ENCODE peak calls at places on chromosome 17, in six cellular contexts. W is neuronal stem cell, H is H9, F is H1, N is mesenchymal stem cell, E is IMR-90. R is an unnamed sample. For H3K4me1, the result is how much of the 10 kb centered on the place peaks cover.

GRCh38 chr17:35969558-35970442 is 11.5 kb downstream of the CCL16 start:
- DNase-seq in N (peak), E (peak), W (peak), H (peak), F (peak), R (peak)

GRCh38 chr17:45244725-45245656 is 16.9 kb downstream of the SPATA32 start:
- DNase-seq in N (no peak), E (no peak), W (no peak), H (no peak), F (no peak), R (no peak)

GRCh38 chr17:15384142-15384803 is 42.9 kb upstream of the TEKT3 start:
- DNase-seq in H (no peak), F (no peak), E (peak), N (peak), W (no peak), R (no peak)

GRCh38 chr17:6568186-6568758 is 11.9 kb upstream of the PITPNM3 start:
- DNase-seq in W (no peak), E (no peak), F (peak), N (no peak), H (no peak), R (no peak)

GRCh38 chr17:40457369-40457768 is 14.1 kb downstream of the IGFBP4 start:
- DNase-seq in W (no peak), E (no peak), H (no peak), F (no peak), N (no peak), R (no peak)

GRCh38 chr17:53749178-53749577 is 73.5 kb upstream of the KIF2B start:
- DNase-seq in W (no peak), F (no peak), E (no peak), N (no peak), H (peak), R (no peak)

GRCh38 chr17:32909787-32910369 is 18.1 kb upstream of the TMEM98 start:
- DNase-seq in W (peak), H (peak), N (peak), E (peak), F (peak), R (peak)

GRCh38 chr17:40564195-40564882 is 933 bp downstream of the CCR7 start:
- DNase-seq in W (no peak), E (no peak), N (no peak), H (peak), F (no peak), R (no peak)

GRCh38 chr17:77424585-77425344 is 284.0 kb downstream of the SEC14L1 start:
- DNase-seq in W (no peak), F (no peak), N (peak), E (peak), H (no peak), R (no peak)

GRCh38 chr17:81332118-81332834 is 37.2 kb upstream of the SLC38A10 start:
- DNase-seq in W (no peak), F (no peak), E (no peak), N (no peak), H (no peak), R (no peak)

GRCh38 chr17:34601431-34601830 is 22.0 kb downstream of the TMEM132E start:
- DNase-seq in W (no peak), E (no peak), N (no peak), F (no peak), H (no peak), R (no peak)

GRCh38 chr17:79627184-79627765 is 16.4 kb upstream of the RBFOX3 start:
- DNase-seq in E (no peak), W (no peak), H (peak), N (no peak), F (peak), R (no peak)

GRCh38 chr17:81867123-81867951 is 3.8 kb downstream of the ARHGDIA start:
- DNase-seq in F (peak), N (peak), W (no peak), E (peak), H (peak), R (no peak)

GRCh38 chr17:57552114-57552601 is 192.9 kb downstream of the CCDC182 start:
- DNase-seq in N (peak), E (no peak), H (peak), F (peak), W (no peak), R (no peak)

GRCh38 chr17:11986939-11987329 is 10.3 kb downstream of the ZNF18 start:
- DNase-seq in W (peak), N (peak), F (no peak), H (no peak), E (peak), R (peak)

GRCh38 chr17:57130708-57131461 is 45.8 kb downstream of the AKAP1 start:
- DNase-seq in N (peak), H (peak), W (peak), F (peak), E (peak), R (peak)

GRCh38 chr17:78831688-78832540 is 8.7 kb downstream of the USP36 start:
- DNase-seq in H (no peak), W (no peak), N (no peak), E (no peak), F (no peak), R (no peak)

GRCh38 chr17:48478224-48479013 is 48.4 kb upstream of the SKAP1 start:
- DNase-seq in N (no peak), H (no peak), E (no peak), W (no peak), F (no peak), R (no peak)

GRCh38 chr17:11608396-11608795 is 10.1 kb downstream of the DNAH9 start:
- DNase-seq in W (no peak), N (no peak), F (no peak), E (no peak), H (no peak), R (no peak)

GRCh38 chr17:47207143-47208067 is 1.7 kb upstream of the MYL4 start:
- DNase-seq in F (no peak), N (no peak), W (no peak), E (no peak), H (no peak), R (no peak)

GRCh38 chr17:50117202-50118040 is 12.5 kb downstream of the SAMD14 start:
- DNase-seq in F (peak), E (peak), H (peak), N (peak), W (no peak), R (peak)

GRCh38 chr17:64073771-64074703 is 53.6 kb upstream of the ICAM2 start:
- DNase-seq in W (no peak), N (no peak), E (no peak), H (no peak), F (no peak), R (no peak)

GRCh38 chr17:5286846-5287245 is 4.8 kb downstream of the RABEP1 start:
- DNase-seq in N (no peak), F (no peak), H (peak), W (no peak), E (no peak), R (peak)

GRCh38 chr17:47797797-47798196 is 23.8 kb downstream of the OSBPL7 start:
- DNase-seq in W (no peak), E (no peak), F (no peak), H (peak), N (no peak), R (no peak)

GRCh38 chr17:56130030-56130429 is 23.2 kb upstream of the ANKFN1 start:
- DNase-seq in W (no peak), F (no peak), H (no peak), E (no peak), N (no peak), R (no peak)

GRCh38 chr17:82406131-82406671 is 11.9 kb upstream of the HEXD start:
- DNase-seq in W (no peak), H (no peak), E (no peak), F (no peak), N (no peak), R (no peak)

GRCh38 chr17:75011788-75012319 is 616 bp upstream of the MRPL58 start:
- DNase-seq in W (no peak), F (no peak), N (peak), E (peak), H (no peak), R (peak)

GRCh38 chr17:80683625-80684100 is 139.0 kb downstream of the RPTOR start:
- DNase-seq in F (no peak), E (no peak), H (no peak), W (no peak), N (no peak), R (peak)

GRCh38 chr17:538096-538973 is 176.3 kb downstream of the VPS53 start:
- DNase-seq in H (no peak), N (peak), E (peak), F (no peak), W (no peak), R (no peak)

GRCh38 chr17:76826290-76827138 is 41.7 kb upstream of the MGAT5B start:
- DNase-seq in N (no peak), H (no peak), E (no peak), W (no peak), F (no peak), R (no peak)

GRCh38 chr17:918102-918740 is 61.4 kb downstream of the NXN start:
- DNase-seq in H (no peak), F (no peak), N (no peak), E (no peak), W (no peak), R (no peak)

GRCh38 chr17:79922161-79922569 is 82.9 kb upstream of the CBX4 start:
- DNase-seq in N (no peak), E (no peak), W (no peak), F (no peak), H (no peak), R (no peak)

GRCh38 chr17:81808778-81809555 is 5.0 kb downstream of the GCGR start:
- DNase-seq in F (no peak), N (no peak), H (no peak), E (no peak), W (no peak), R (no peak)

GRCh38 chr17:34569591-34569990 is 9.8 kb upstream of the TMEM132E start:
- DNase-seq in F (no peak), N (no peak), E (no peak), W (no peak), H (no peak), R (no peak)

GRCh38 chr17:40563371-40564052 is 1.8 kb downstream of the CCR7 start:
- DNase-seq in N (no peak), W (no peak), E (no peak), H (peak), F (no peak), R (no peak)

GRCh38 chr17:8466873-8467272 is 31.2 kb downstream of the NDEL1 start:
- DNase-seq in F (no peak), H (peak), E (no peak), W (no peak), N (no peak), R (no peak)

GRCh38 chr17:58679263-58680037 is 12.4 kb downstream of the TEX14 start:
- DNase-seq in N (peak), F (no peak), H (peak), E (peak), W (no peak), R (peak)

GRCh38 chr17:43213545-43213944 is 1.9 kb downstream of the TMEM106A start:
- DNase-seq in F (no peak), E (no peak), H (no peak), N (no peak), W (no peak), R (no peak)

GRCh38 chr17:43210576-43210975 is 1.1 kb upstream of the TMEM106A start:
- DNase-seq in E (no peak), H (no peak), N (no peak), F (no peak), W (no peak), R (peak)

GRCh38 chr17:43212641-43213490 is 1.2 kb downstream of the TMEM106A start:
- DNase-seq in H (no peak), E (no peak), W (no peak), F (no peak), N (no peak), R (no peak)

GRCh38 chr17:43211123-43211479 is 574 bp upstream of the TMEM106A start:
- DNase-seq in F (no peak), W (no peak), E (no peak), H (no peak), N (no peak), R (peak)

DNA sequence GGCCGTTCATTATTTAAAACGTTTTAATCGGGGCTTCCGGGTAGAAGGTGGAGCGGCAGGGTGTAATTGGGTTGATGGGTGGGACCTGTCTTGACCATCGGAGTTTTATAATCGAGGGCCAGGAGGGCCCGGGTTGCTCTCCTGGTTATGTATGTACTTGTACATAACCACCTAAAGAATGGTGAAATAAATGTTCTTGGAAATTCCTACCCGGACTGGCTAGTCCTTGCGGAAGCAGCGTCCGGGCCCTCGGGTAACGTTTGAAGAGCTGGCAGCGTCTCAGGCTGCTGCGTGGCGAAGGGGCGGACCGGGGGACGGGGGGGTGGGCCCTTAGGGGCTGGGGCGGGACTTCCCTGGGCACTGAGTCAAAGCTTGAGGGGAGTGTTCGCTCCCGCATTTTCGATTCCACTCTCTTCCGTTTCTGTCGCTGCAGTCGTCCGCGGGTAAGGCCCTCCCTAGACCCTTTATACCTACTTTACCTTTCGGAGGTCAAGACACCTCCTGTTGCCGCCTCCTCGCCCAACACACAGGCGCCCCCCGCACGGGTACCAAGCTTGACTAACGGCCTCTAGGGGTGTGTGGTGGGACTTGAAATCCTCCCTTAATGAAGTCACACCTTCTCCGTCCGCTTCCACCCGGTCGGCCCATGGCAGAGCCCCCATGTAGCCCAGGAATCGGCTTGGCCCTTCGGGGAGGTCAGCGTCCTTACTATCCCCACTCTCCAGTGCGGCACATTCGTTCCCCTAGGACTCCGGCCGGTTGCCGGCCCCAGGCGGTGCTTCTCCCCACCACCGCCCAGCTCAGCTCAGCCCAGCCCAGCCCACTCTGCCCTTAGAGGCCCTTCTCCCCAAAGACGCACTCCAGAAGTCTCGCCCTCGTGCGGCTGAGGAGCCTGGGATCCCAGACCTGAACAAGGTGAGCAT is at the start of gene TMEM106A:
- DNase-seq in W (peak), F (peak), N (peak), H (peak), E (peak), R (peak)
- H3K14ac ChIP-seq in W (no peak), F (no peak), N (no peak), H (peak), E (peak), R (peak)

GRCh38 chr17:41967921-41968578 is 1.5 kb downstream of the CNP start:
- DNase-seq in F (no peak), W (no peak), N (no peak), H (no peak), E (no peak), R (no peak)

GRCh38 chr17:41966453-41967140 is at the start of gene CNP:
- DNase-seq in N (peak), E (peak), H (peak), F (peak), W (peak), R (peak)

GRCh38 chr17:41965694-41966375 is 760 bp upstream of the CNP start:
- DNase-seq in W (peak), F (peak), E (peak), H (peak), N (peak), R (peak)

GRCh38 chr17:41968676-41969075 is 2.1 kb downstream of the CNP start:
- DNase-seq in E (no peak), W (no peak), H (no peak), N (no peak), F (no peak), R (no peak)

GRCh38 chr17:41967141-41967920 is 736 bp downstream of the CNP start:
- DNase-seq in E (no peak), N (no peak), W (no peak), H (no peak), F (peak), R (peak)
- H4K8ac ChIP-seq in E (peak), N (peak), W (no peak), H (no peak), F (peak), R (peak)

GRCh38 chr17:21034350-21035235 is 8.2 kb downstream of the USP22 start:
- DNase-seq in W (no peak), N (peak), H (no peak), E (peak), F (no peak), R (no peak)
- H3K4me1 ChIP-seq in W (under half), N (under half), H (under half), E (under half), F (under half), R (under half)

GRCh38 chr17:42761638-42762037 is 611 bp downstream of the RAMP2 start:
- DNase-seq in N (no peak), H (no peak), F (no peak), E (no peak), W (no peak), R (no peak)
- H3K14ac ChIP-seq in N (no peak), H (no peak), F (no peak), E (no peak), W (no peak), R (no peak)